ENCODE peak calls at places on chromosomes 13 and 19, in four cellular contexts. W is WTC11, R is GM12878, D is K562. Y is an unnamed sample.

GRCh38 chr19:55304279-55304978 is 20.6 kb downstream of the BRSK1 start:
- DNase-seq in D (peak), R (no peak), W (peak), Y (peak)

GRCh38 chr19:40147338-40147692 is 43.9 kb upstream of the MAP3K10 start:
- DNase-seq in W (peak), R (no peak), D (no peak), Y (no peak)

GRCh38 chr13:21557995-21558394 is 46.0 kb downstream of the MICU2 start:
- DNase-seq in R (no peak), D (peak), W (peak), Y (peak)

GRCh38 chr13:30974350-30974749 is 41.9 kb downstream of the TEX26 start:
- DNase-seq in D (no peak), R (no peak), W (no peak), Y (no peak)

GRCh38 chr19:49362926-49363264 is 679 bp upstream of the TEAD2 start:
- DNase-seq in D (no peak), W (peak), R (no peak), Y (peak)

GRCh38 chr19:7578127-7578526 is 17.5 kb upstream of the CAMSAP3 start:
- DNase-seq in R (no peak), D (no peak), W (no peak), Y (no peak)

GRCh38 chr13:101258071-101258470 is 158.2 kb downstream of the NALCN start:
- DNase-seq in R (peak), D (peak), W (peak), Y (peak)

GRCh38 chr13:37414667-37415066 is 183.9 kb downstream of the POSTN start:
- DNase-seq in W (peak), D (no peak), R (no peak), Y (no peak)

GRCh38 chr13:30021611-30022010 is 171.2 kb upstream of the UBL3 start:
- DNase-seq in W (no peak), R (no peak), D (no peak), Y (no peak)

GRCh38 chr19:41089955-41090354 is 1.7 kb downstream of the CYP2A13 start:
- DNase-seq in R (no peak), W (peak), D (no peak), Y (no peak)

GRCh38 chr19:51096473-51097165 is 11.6 kb downstream of the CTU1 start:
- DNase-seq in R (no peak), W (no peak), D (no peak), Y (no peak)

GRCh38 chr13:99220199-99220931 is 19.7 kb downstream of the UBAC2 start:
- DNase-seq in R (no peak), D (no peak), W (no peak), Y (no peak)

GRCh38 chr19:44753932-44754742 is 5.6 kb downstream of the BCL3 start:
- DNase-seq in W (peak), R (no peak), D (peak), Y (no peak)

GRCh38 chr19:1811942-1812425 is at the start of gene ATP8B3:
- DNase-seq in W (no peak), R (no peak), D (no peak), Y (no peak)
- TF ChIP-seq CBFB in W (no peak), R (no peak), D (no peak), Y (no peak)

GRCh38 chr13:19155321-19155861 is 26.2 kb downstream of the TUBA3C start:
- DNase-seq in W (no peak), D (no peak), R (no peak), Y (no peak)
- TF ChIP-seq CBFB in W (no peak), D (no peak), R (no peak), Y (no peak)

GRCh38 chr13:112990783-112991182 is 21.8 kb downstream of the MCF2L start:
- DNase-seq in W (peak), R (no peak), D (no peak), Y (no peak)
- TF ChIP-seq CBFB in W (no peak), R (no peak), D (no peak), Y (no peak)

DNA sequence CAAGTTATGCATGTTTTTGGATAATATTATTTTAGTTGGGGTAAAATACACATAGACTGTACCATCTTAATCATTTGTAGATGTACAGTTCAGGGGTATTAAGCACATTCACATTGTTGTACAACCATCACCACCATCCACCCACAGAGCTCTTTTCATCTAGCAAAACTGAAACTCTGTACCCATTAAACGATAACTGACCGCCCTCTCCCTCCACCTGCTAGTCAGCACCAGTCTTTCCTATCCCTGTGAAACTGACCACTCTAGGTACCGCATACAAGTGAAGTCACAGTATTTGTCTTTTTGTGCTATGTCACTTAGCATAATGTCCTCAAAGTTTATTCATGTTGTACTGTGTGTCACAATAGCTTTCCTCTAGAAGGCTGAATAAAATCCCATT is 60.2 kb upstream of the GTF2F2 start:
- DNase-seq in R (no peak), D (no peak), W (no peak), Y (no peak)
- TF ChIP-seq CBFB in R (no peak), D (no peak), W (no peak), Y (no peak)

DNA sequence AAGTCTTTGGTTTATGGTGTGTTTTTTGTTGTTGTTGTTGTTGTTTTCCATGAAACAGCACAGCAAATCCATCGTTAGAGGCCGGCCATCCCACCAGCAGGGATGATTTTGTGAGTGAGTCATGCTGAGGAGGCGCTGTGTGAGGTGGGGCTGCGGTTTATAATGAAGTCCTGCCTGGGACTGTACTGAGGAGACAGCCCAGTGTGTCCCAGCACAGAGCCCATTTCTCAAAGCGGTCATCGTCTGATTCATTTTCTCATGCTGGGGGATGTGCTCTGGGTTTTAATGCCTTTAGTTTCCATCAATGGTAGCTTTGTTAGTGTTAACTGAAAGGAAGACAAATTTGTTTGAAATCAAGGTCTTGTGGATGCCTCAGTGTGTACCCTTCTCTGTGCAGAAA is 129.3 kb upstream of the SERP2 start:
- DNase-seq in D (peak), W (no peak), R (no peak), Y (no peak)
- TF ChIP-seq CBFB in D (no peak), W (no peak), R (no peak), Y (no peak)

GRCh38 chr13:66154981-66155380 is 1075.2 kb downstream of the PCDH9 start:
- DNase-seq in D (no peak), R (no peak), W (no peak), Y (no peak)
- TF ChIP-seq CBFB in D (no peak), R (no peak), W (no peak), Y (no peak)

GRCh38 chr19:38266981-38267597 is 2.7 kb downstream of the SPINT2 start:
- DNase-seq in R (no peak), D (peak), W (no peak), Y (peak)

GRCh38 chr19:38264486-38265212 is at the start of gene SPINT2:
- DNase-seq in W (peak), R (no peak), D (no peak), Y (no peak)

GRCh38 chr19:38263696-38264485 is 482 bp upstream of the SPINT2 start:
- DNase-seq in R (no peak), W (peak), D (no peak), Y (peak)

GRCh38 chr19:38266070-38266469 is 1.7 kb downstream of the SPINT2 start:
- DNase-seq in D (no peak), R (no peak), W (no peak), Y (no peak)

DNA sequence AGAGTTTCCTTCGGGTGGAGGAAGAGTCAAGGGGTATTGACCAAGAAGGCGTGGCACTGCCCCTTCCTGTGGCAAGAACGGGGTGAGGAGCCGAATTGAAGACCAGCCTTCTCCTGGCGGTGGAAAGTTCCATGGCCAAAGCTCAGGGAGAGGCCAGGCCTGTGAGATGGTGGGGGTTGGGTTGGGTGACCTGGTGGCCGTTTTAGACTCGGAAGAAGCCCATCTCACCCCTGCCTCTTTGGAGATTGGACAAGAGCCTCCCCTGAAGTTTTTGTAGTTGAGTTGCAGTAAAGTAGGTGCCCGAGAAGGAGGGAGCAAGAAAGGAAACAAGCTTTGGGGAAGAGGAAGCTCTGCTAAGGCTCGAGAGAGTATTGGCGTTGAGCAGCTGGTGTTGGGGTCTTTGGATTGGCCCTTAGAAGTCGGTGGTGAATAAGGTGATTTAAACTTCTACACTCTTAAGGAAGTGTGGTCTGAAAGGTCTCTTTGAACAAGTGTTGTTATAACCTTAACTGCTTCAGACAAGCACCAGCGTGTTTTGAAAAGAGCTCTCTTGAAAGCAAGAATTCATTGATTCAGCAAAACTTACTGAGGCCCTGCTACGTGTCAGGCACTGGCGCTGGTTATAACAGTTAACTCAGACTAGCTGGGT is 964 bp downstream of the SPINT2 start:
- DNase-seq in R (no peak), D (no peak), W (no peak), Y (no peak)
- TF ChIP-seq CBFB in R (no peak), D (no peak), W (no peak), Y (no peak)

GRCh38 chr19:13850910-13851753 is 25.8 kb upstream of the NANOS3 start:
- DNase-seq in D (peak), R (no peak), W (no peak), Y (peak)
- TF ChIP-seq CBFB in D (no peak), R (no peak), W (no peak), Y (peak)

DNA sequence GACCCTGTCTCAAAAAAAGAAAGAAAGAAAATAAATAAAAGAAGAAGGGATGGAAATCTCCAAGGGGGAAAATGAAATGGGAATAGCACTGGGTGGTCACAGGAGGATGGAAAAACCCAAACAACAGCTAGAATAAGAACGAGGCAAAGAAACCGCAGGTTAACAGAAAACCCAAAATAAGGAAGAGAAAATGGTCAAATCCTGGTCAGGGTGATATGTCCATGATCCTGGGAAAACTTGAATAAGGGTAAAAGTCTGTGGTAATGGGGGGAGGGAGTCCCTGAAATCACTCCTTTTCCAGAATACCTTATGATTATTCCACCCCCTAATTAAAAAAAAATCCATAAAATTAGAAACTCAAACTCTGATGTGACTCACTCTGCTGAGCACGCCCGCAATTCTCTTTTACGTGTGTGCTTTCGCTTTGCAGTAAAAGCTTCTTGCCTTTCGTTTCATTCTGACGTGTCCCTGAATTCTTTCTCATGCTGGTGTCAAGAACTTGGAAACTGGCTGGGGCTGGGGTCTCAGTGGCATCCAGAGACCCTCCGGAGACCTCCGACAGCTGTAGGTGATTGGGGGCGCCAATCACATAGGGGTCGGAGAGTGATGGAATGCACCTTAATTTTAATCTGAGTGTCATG is 4.3 kb upstream of the NAXD start:
- DNase-seq in D (no peak), W (no peak), R (peak), Y (no peak)
- TF ChIP-seq CBFB in D (no peak), W (no peak), R (peak), Y (no peak)